ENCODE peak calls at places on chromosomes 12 and 14, in nine cellular contexts. G, L, K, W, H, J, Z, U and R are unnamed samples.

GRCh38 chr14:21626491-21627230 is 8.1 kb downstream of the OR10G2 start:
- DNase-seq in K (no peak), Z (no peak), L (no peak), H (no peak), U (no peak), J (no peak), G (no peak), W (no peak), R (no peak)

GRCh38 chr14:102866982-102867761 is 55.3 kb upstream of the AMN start:
- DNase-seq in K (no peak), H (no peak), J (no peak), W (no peak), U (no peak), G (no peak), L (no peak), Z (no peak), R (no peak)

GRCh38 chr12:56677680-56678079 is 10.4 kb downstream of the PTGES3 start:
- DNase-seq in G (no peak), W (no peak), L (no peak), J (no peak), K (no peak), Z (no peak), H (no peak), U (no peak), R (no peak)

GRCh38 chr14:104289485-104289884 is 151.1 kb downstream of the KIF26A start:
- DNase-seq in K (no peak), J (no peak), H (no peak), G (no peak), U (no peak), Z (no peak), W (no peak), L (no peak), R (no peak)

GRCh38 chr14:88955470-88955869 is 131.0 kb downstream of the TTC8 start:
- DNase-seq in U (no peak), H (no peak), K (no peak), W (no peak), J (no peak), G (no peak), L (no peak), Z (no peak), R (no peak)

GRCh38 chr14:54642950-54643695 is 76.2 kb downstream of the SAMD4A start:
- DNase-seq in G (no peak), U (no peak), J (no peak), W (peak; percentile 93), H (no peak), L (peak; percentile 66), Z (no peak), K (no peak), R (no peak)

GRCh38 chr12:6563448-6564050 is 4.5 kb downstream of the NOP2 start:
- DNase-seq in K (peak; percentile 65), H (peak; percentile 44), L (peak; percentile 87), J (peak; percentile 83), W (peak; percentile 54), U (no peak), Z (no peak), G (no peak), R (no peak)

GRCh38 chr14:103696466-103697071 is 18.7 kb downstream of the XRCC3 start:
- DNase-seq in Z (no peak), G (no peak), K (no peak), H (peak; percentile 71), W (no peak), L (no peak), J (peak; percentile 74), U (no peak), R (no peak)

GRCh38 chr14:102116361-102117180 is 23.1 kb upstream of the WDR20 start:
- DNase-seq in H (no peak), L (no peak), Z (no peak), G (no peak), K (no peak), W (no peak), J (peak; percentile 47), U (no peak), R (no peak)

GRCh38 chr14:65438266-65438933 is 25.9 kb downstream of the FUT8 start:
- DNase-seq in H (no peak), Z (no peak), G (no peak), K (no peak), U (no peak), J (no peak), L (no peak), W (no peak), R (no peak)

GRCh38 chr12:106284294-106285105 is 18.0 kb upstream of the TCP11L2 start:
- DNase-seq in L (no peak), W (peak; percentile 91), H (no peak), K (no peak), J (no peak), U (peak; percentile 60), Z (no peak), G (no peak), R (no peak)

GRCh38 chr12:13148532-13148847 is 45.0 kb upstream of the GSG1 start:
- DNase-seq in K (no peak), G (no peak), W (no peak), H (no peak), Z (no peak), L (no peak), U (no peak), J (no peak), R (no peak)

GRCh38 chr14:38500125-38500524 is 244.2 kb upstream of the CLEC14A start:
- DNase-seq in L (no peak), K (no peak), G (no peak), H (no peak), W (no peak), Z (no peak), J (no peak), U (no peak), R (no peak)

GRCh38 chr12:48189331-48190125 is 6.1 kb downstream of the CCDC184 start:
- DNase-seq in G (peak; percentile 83), K (peak; percentile 74), H (peak; percentile 82), U (peak; percentile 65), L (peak; percentile 76), Z (no peak), W (peak; percentile 49), J (no peak), R (no peak)
- TF ChIP-seq POLR2AphosphoS5 in G (no peak), K (no peak), H (no peak), U (no peak), L (no peak), Z (no peak), W (no peak), J (no peak), R (no peak)

DNA sequence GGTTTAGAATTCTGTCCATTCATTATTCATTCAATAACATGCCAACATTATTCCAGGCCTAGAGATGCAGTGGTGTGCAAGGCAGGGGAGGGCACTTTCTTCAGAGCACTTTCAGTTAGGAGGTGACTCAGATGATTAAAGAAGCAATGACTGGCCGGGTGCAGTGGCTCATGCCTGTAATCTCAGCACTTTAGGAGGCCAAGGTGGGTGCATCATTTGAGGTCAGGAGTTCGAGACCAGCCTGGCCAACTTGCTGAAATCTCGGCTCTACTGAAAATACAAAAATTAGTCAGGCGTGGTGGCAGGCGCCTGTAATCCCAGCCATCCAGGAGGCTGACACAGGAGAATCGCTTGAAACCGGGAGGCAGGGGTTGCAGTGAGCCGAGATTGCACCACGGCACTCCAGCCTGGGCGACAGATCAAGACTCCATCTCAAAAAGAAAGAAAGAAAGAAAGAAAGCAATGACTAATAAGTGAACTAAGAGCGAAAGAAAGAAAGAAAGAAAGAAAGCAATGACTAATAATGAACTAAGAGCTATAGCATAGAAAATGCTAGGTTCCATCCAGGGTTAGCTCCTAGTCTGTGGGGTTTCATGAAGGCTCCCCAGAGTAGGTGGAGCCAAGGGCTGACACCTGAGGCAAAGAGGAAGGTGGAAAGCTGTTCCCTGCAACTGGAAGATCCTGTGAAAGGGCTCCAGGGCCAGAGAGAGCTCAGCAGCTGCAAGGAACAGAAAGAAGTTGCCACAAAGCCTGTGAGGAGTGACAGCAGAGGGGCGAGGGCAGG is 334.5 kb downstream of the CACNA1C start:
- DNase-seq in W (no peak), H (no peak), K (no peak), G (no peak), J (no peak), Z (no peak), L (no peak), U (no peak), R (no peak)
- H3K4me3 ChIP-seq in W (no peak overlapping the region), H (no peak overlapping the region), K (no peak overlapping the region), G (no peak overlapping the region), J (no peak overlapping the region), Z (no peak overlapping the region), L (no peak overlapping the region), U (no peak overlapping the region), R (no peak overlapping the region)

DNA sequence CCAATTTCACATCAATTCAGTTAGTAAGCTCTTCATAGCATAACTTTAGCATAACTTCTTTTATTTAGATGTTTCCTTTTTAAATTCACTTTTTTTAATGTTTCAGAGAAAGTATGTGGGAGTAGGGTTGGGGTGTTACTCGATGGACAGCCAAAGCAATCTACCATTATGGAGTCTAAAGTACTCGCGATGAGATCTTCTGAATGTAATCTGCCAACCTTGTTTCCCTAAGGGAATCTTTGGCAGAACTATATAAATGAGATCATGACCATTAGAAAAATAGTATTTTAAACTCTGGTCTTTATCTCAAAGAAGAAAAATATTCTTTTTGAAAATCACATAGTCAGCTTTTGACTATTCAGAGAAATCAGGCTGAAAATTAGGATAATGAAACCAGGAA is 103.9 kb downstream of the BBS10 start:
- DNase-seq in Z (no peak), U (no peak), K (no peak), W (no peak), J (no peak), H (no peak), L (no peak), G (no peak), R (no peak)
- TF ChIP-seq POLR2AphosphoS5 in Z (no peak), U (no peak), K (no peak), W (no peak), J (no peak), H (no peak), L (no peak), G (no peak), R (no peak)

GRCh38 chr14:51002406-51002984 is 58.2 kb upstream of the PYGL start:
- DNase-seq in L (no peak), K (no peak), J (no peak), G (no peak), H (no peak), U (no peak), W (no peak), Z (no peak), R (no peak)

GRCh38 chr14:51008416-51008815 is 64.1 kb upstream of the PYGL start:
- DNase-seq in H (no peak), W (no peak), K (no peak), Z (no peak), U (no peak), J (no peak), G (no peak), L (no peak), R (no peak)

GRCh38 chr14:51004352-51004800 is 60.1 kb upstream of the PYGL start:
- DNase-seq in W (no peak), K (no peak), J (no peak), L (no peak), Z (no peak), H (no peak), G (no peak), U (no peak), R (no peak)

GRCh38 chr14:51004801-51005526 is 60.7 kb upstream of the PYGL start:
- DNase-seq in L (no peak), J (no peak), Z (no peak), H (no peak), W (peak; percentile 66), K (no peak), U (no peak), G (no peak), R (no peak)

GRCh38 chr14:51006781-51007211 is 62.5 kb upstream of the PYGL start:
- DNase-seq in U (no peak), K (no peak), W (no peak), Z (peak; percentile 54), L (no peak), J (no peak), H (no peak), G (no peak), R (no peak)
- H3K4me3 ChIP-seq in U (no peak overlapping the region), K (no peak overlapping the region), W (no peak overlapping the region), Z (no peak overlapping the region), L (no peak overlapping the region), J (no peak overlapping the region), H (no peak overlapping the region), G (no peak overlapping the region), R (no peak overlapping the region)